ENCODE peak calls at places on chromosomes 11 and 22, in ten cellular contexts. One of them, this sample, is unnamed.
A peak's percentile ranks its signal among the peaks of the same experiment; 100 is the strongest.

GRCh38 chr11:60310407-60310998 is 16.6 kb upstream of the MS4A6E start:
- DNase-seq in cardiac fibroblast: no peak
- DNase-seq in Calu3: no peak
- DNase-seq in glutamatergic neuron: no peak
- DNase-seq in fibroblast of mammary gland: no peak
- DNase-seq in activated B cell treated with CpG ODN at 0.5 μM for 24 hours: no peak
- DNase-seq in endodermal cell: no peak
- DNase-seq in AG04450: no peak
- DNase-seq in ovary: no peak
- DNase-seq in pancreas: no peak
- DNase-seq in this sample: no peak

GRCh38 chr22:50136431-50137047 is 34.0 kb upstream of the PANX2 start:
- DNase-seq in cardiac fibroblast: no peak
- DNase-seq in Calu3: no peak
- DNase-seq in glutamatergic neuron: no peak
- DNase-seq in fibroblast of mammary gland: no peak
- DNase-seq in activated B cell treated with CpG ODN at 0.5 μM for 24 hours: no peak
- DNase-seq in endodermal cell: no peak
- DNase-seq in AG04450: no peak
- DNase-seq in ovary: no peak
- DNase-seq in pancreas: no peak
- DNase-seq in this sample: no peak

GRCh38 chr11:58905716-58906547 is 33.4 kb upstream of the GLYATL1 start:
- DNase-seq in cardiac fibroblast: peak; percentile 91
- DNase-seq in Calu3: peak; percentile 44
- DNase-seq in glutamatergic neuron: peak; percentile 75
- DNase-seq in fibroblast of mammary gland: peak; percentile 91
- DNase-seq in activated B cell treated with CpG ODN at 0.5 μM for 24 hours: no peak
- DNase-seq in endodermal cell: peak; percentile 95
- DNase-seq in AG04450: peak; percentile 71
- DNase-seq in ovary: no peak
- DNase-seq in pancreas: no peak
- DNase-seq in this sample: peak; percentile 68

GRCh38 chr11:19934828-19935259 is 222.2 kb downstream of the NAV2 start:
- DNase-seq in cardiac fibroblast: peak; percentile 87
- DNase-seq in Calu3: no peak
- DNase-seq in glutamatergic neuron: no peak
- DNase-seq in fibroblast of mammary gland: peak; percentile 94
- DNase-seq in activated B cell treated with CpG ODN at 0.5 μM for 24 hours: no peak
- DNase-seq in endodermal cell: no peak
- DNase-seq in AG04450: no peak
- DNase-seq in ovary: no peak
- DNase-seq in pancreas: no peak
- DNase-seq in this sample: no peak

GRCh38 chr11:1652026-1652425 is 22.5 kb downstream of the KRTAP5-5 start:
- DNase-seq in cardiac fibroblast: no peak
- DNase-seq in Calu3: no peak
- DNase-seq in glutamatergic neuron: no peak
- DNase-seq in fibroblast of mammary gland: no peak
- DNase-seq in activated B cell treated with CpG ODN at 0.5 μM for 24 hours: no peak
- DNase-seq in endodermal cell: no peak
- DNase-seq in AG04450: no peak
- DNase-seq in ovary: no peak
- DNase-seq in pancreas: peak; percentile 66
- DNase-seq in this sample: no peak

GRCh38 chr11:86182976-86183584 is 61.5 kb upstream of the EED start:
- DNase-seq in cardiac fibroblast: peak; percentile 44
- DNase-seq in Calu3: peak; percentile 69
- DNase-seq in glutamatergic neuron: no peak
- DNase-seq in fibroblast of mammary gland: no peak
- DNase-seq in activated B cell treated with CpG ODN at 0.5 μM for 24 hours: no peak
- DNase-seq in endodermal cell: no peak
- DNase-seq in AG04450: no peak
- DNase-seq in ovary: no peak
- DNase-seq in pancreas: no peak
- DNase-seq in this sample: no peak

GRCh38 chr11:1548221-1549070 is 23.6 kb downstream of the DUSP8 start:
- DNase-seq in cardiac fibroblast: peak; percentile 33
- DNase-seq in Calu3: peak; percentile 78
- DNase-seq in glutamatergic neuron: peak; percentile 73
- DNase-seq in fibroblast of mammary gland: peak; percentile 10
- DNase-seq in activated B cell treated with CpG ODN at 0.5 μM for 24 hours: no peak
- DNase-seq in endodermal cell: peak; percentile 82
- DNase-seq in AG04450: no peak
- DNase-seq in ovary: peak; percentile 62
- DNase-seq in pancreas: peak; percentile 93
- DNase-seq in this sample: no peak

GRCh38 chr11:12767577-12767976 is 93.4 kb downstream of the TEAD1 start:
- DNase-seq in cardiac fibroblast: no peak
- DNase-seq in Calu3: no peak
- DNase-seq in glutamatergic neuron: no peak
- DNase-seq in fibroblast of mammary gland: no peak
- DNase-seq in activated B cell treated with CpG ODN at 0.5 μM for 24 hours: no peak
- DNase-seq in endodermal cell: no peak
- DNase-seq in AG04450: no peak
- DNase-seq in ovary: no peak
- DNase-seq in pancreas: no peak
- DNase-seq in this sample: no peak

GRCh38 chr22:30297276-30298004 is 8.1 kb upstream of the CASTOR1 start:
- DNase-seq in cardiac fibroblast: no peak
- DNase-seq in Calu3: no peak
- DNase-seq in glutamatergic neuron: no peak
- DNase-seq in fibroblast of mammary gland: no peak
- DNase-seq in activated B cell treated with CpG ODN at 0.5 μM for 24 hours: no peak
- DNase-seq in endodermal cell: no peak
- DNase-seq in AG04450: no peak
- DNase-seq in ovary: no peak
- DNase-seq in pancreas: no peak
- DNase-seq in this sample: no peak

GRCh38 chr11:64894070-64894811 is 15.8 kb upstream of the EHD1 start:
- DNase-seq in cardiac fibroblast: peak; percentile 73
- DNase-seq in Calu3: peak; percentile 93
- DNase-seq in glutamatergic neuron: peak; percentile 97
- DNase-seq in fibroblast of mammary gland: peak; percentile 64
- DNase-seq in activated B cell treated with CpG ODN at 0.5 μM for 24 hours: peak; percentile 93
- DNase-seq in endodermal cell: peak; percentile 98
- DNase-seq in AG04450: no peak
- DNase-seq in ovary: peak; percentile 88
- DNase-seq in pancreas: peak; percentile 93
- DNase-seq in this sample: peak; percentile 85

GRCh38 chr11:130600616-130601015 is 152.2 kb downstream of the ADAMTS15 start:
- DNase-seq in cardiac fibroblast: no peak
- DNase-seq in Calu3: no peak
- DNase-seq in glutamatergic neuron: no peak
- DNase-seq in fibroblast of mammary gland: no peak
- DNase-seq in activated B cell treated with CpG ODN at 0.5 μM for 24 hours: no peak
- DNase-seq in endodermal cell: peak; percentile 68
- DNase-seq in AG04450: no peak
- DNase-seq in ovary: no peak
- DNase-seq in pancreas: no peak
- DNase-seq in this sample: no peak

GRCh38 chr11:134008593-134008992 is 51.8 kb upstream of the IGSF9B start:
- DNase-seq in cardiac fibroblast: no peak
- DNase-seq in Calu3: peak; percentile 10
- DNase-seq in glutamatergic neuron: no peak
- DNase-seq in fibroblast of mammary gland: no peak
- DNase-seq in activated B cell treated with CpG ODN at 0.5 μM for 24 hours: no peak
- DNase-seq in endodermal cell: peak; percentile 80
- DNase-seq in AG04450: no peak
- DNase-seq in ovary: no peak
- DNase-seq in pancreas: no peak
- DNase-seq in this sample: no peak

GRCh38 chr11:17991799-17992433 is 20.9 kb downstream of the SERGEF start:
- DNase-seq in cardiac fibroblast: peak; percentile 70
- DNase-seq in Calu3: peak; percentile 51
- DNase-seq in glutamatergic neuron: peak; percentile 48
- DNase-seq in fibroblast of mammary gland: peak; percentile 66
- DNase-seq in activated B cell treated with CpG ODN at 0.5 μM for 24 hours: no peak
- DNase-seq in endodermal cell: peak; percentile 67
- DNase-seq in AG04450: peak; percentile 36
- DNase-seq in ovary: no peak
- DNase-seq in pancreas: no peak
- DNase-seq in this sample: peak; percentile 53

GRCh38 chr11:269146-269890 is 8.9 kb upstream of the NLRP6 start:
- DNase-seq in cardiac fibroblast: peak; percentile 24
- DNase-seq in Calu3: no peak
- DNase-seq in glutamatergic neuron: no peak
- DNase-seq in fibroblast of mammary gland: peak; percentile 10
- DNase-seq in activated B cell treated with CpG ODN at 0.5 μM for 24 hours: peak; percentile 54
- DNase-seq in endodermal cell: no peak
- DNase-seq in AG04450: no peak
- DNase-seq in ovary: no peak
- DNase-seq in pancreas: no peak
- DNase-seq in this sample: no peak

GRCh38 chr11:118311518-118311917 is 7.0 kb downstream of the CD3E start:
- DNase-seq in cardiac fibroblast: no peak
- DNase-seq in Calu3: no peak
- DNase-seq in glutamatergic neuron: no peak
- DNase-seq in fibroblast of mammary gland: no peak
- DNase-seq in activated B cell treated with CpG ODN at 0.5 μM for 24 hours: no peak
- DNase-seq in endodermal cell: no peak
- DNase-seq in AG04450: no peak
- DNase-seq in ovary: no peak
- DNase-seq in pancreas: no peak
- DNase-seq in this sample: no peak

GRCh38 chr11:116215471-116216113 is 557.2 kb downstream of the BUD13 start:
- DNase-seq in cardiac fibroblast: no peak
- DNase-seq in Calu3: no peak
- DNase-seq in glutamatergic neuron: no peak
- DNase-seq in fibroblast of mammary gland: no peak
- DNase-seq in activated B cell treated with CpG ODN at 0.5 μM for 24 hours: no peak
- DNase-seq in endodermal cell: peak; percentile 87
- DNase-seq in AG04450: no peak
- DNase-seq in ovary: no peak
- DNase-seq in pancreas: no peak
- DNase-seq in this sample: peak; percentile 36

GRCh38 chr11:71184421-71185210 is 67.8 kb downstream of the SHANK2 start:
- DNase-seq in cardiac fibroblast: no peak
- DNase-seq in Calu3: no peak
- DNase-seq in glutamatergic neuron: no peak
- DNase-seq in fibroblast of mammary gland: no peak
- DNase-seq in activated B cell treated with CpG ODN at 0.5 μM for 24 hours: no peak
- DNase-seq in endodermal cell: no peak
- DNase-seq in AG04450: no peak
- DNase-seq in ovary: no peak
- DNase-seq in pancreas: no peak
- DNase-seq in this sample: no peak

DNA sequence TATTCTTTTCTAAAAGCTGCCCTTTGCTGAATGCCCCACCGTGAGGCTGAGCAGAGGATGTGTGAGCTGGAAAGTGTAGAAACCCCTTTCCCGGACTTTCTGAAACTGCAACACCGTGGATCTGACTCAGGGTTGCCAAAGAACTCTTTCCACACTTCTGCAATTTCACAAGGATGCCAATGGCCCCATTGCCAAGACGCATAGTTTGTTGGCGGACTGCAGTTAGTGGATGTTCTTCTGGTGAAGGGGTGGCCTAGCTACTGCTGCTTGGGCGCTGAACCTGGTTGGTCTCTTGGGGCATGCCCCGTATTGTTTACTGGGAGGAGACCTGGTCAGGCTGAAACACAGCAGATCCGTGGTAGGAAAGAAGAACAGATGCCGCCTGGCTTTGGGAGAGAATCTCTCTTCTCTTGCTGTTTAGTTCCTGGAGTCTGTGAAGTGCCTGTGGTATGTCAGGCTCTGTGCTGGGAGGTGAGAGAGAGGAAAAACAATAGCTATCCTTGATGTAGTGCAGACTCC is 26.7 kb downstream of the CD82 start:
- DNase-seq in cardiac fibroblast: peak; percentile 79
- DNase-seq in Calu3: no peak
- DNase-seq in glutamatergic neuron: no peak
- DNase-seq in fibroblast of mammary gland: peak; percentile 77
- DNase-seq in activated B cell treated with CpG ODN at 0.5 μM for 24 hours: no peak
- DNase-seq in endodermal cell: no peak
- DNase-seq in AG04450: no peak
- DNase-seq in ovary: no peak
- DNase-seq in pancreas: no peak
- DNase-seq in this sample: no peak
- TF ChIP-seq CTCF in cardiac fibroblast: no peak
- TF ChIP-seq CTCF in Calu3: no peak
- TF ChIP-seq CTCF in glutamatergic neuron: no peak
- TF ChIP-seq CTCF in fibroblast of mammary gland: no peak
- TF ChIP-seq CTCF in activated B cell treated with CpG ODN at 0.5 μM for 24 hours: no peak
- TF ChIP-seq CTCF in endodermal cell: no peak
- TF ChIP-seq CTCF in AG04450: no peak
- TF ChIP-seq CTCF in ovary: no peak
- TF ChIP-seq CTCF in pancreas: no peak
- TF ChIP-seq CTCF in this sample: no peak

GRCh38 chr22:46712288-46712687 is 25.8 kb downstream of the CERK start:
- DNase-seq in cardiac fibroblast: no peak
- DNase-seq in Calu3: no peak
- DNase-seq in glutamatergic neuron: no peak
- DNase-seq in fibroblast of mammary gland: no peak
- DNase-seq in activated B cell treated with CpG ODN at 0.5 μM for 24 hours: no peak
- DNase-seq in endodermal cell: no peak
- DNase-seq in AG04450: no peak
- DNase-seq in ovary: no peak
- DNase-seq in pancreas: no peak
- DNase-seq in this sample: no peak
- TF ChIP-seq CTCF in cardiac fibroblast: no peak
- TF ChIP-seq CTCF in Calu3: no peak
- TF ChIP-seq CTCF in glutamatergic neuron: no peak
- TF ChIP-seq CTCF in fibroblast of mammary gland: no peak
- TF ChIP-seq CTCF in activated B cell treated with CpG ODN at 0.5 μM for 24 hours: no peak
- TF ChIP-seq CTCF in endodermal cell: no peak
- TF ChIP-seq CTCF in AG04450: no peak
- TF ChIP-seq CTCF in ovary: no peak
- TF ChIP-seq CTCF in pancreas: no peak
- TF ChIP-seq CTCF in this sample: no peak

GRCh38 chr11:128484172-128484571 is 103.2 kb downstream of the ETS1 start:
- DNase-seq in cardiac fibroblast: no peak
- DNase-seq in Calu3: no peak
- DNase-seq in glutamatergic neuron: no peak
- DNase-seq in fibroblast of mammary gland: no peak
- DNase-seq in activated B cell treated with CpG ODN at 0.5 μM for 24 hours: no peak
- DNase-seq in endodermal cell: peak; percentile 71
- DNase-seq in AG04450: no peak
- DNase-seq in ovary: no peak
- DNase-seq in pancreas: no peak
- DNase-seq in this sample: no peak
- TF ChIP-seq CTCF in cardiac fibroblast: no peak
- TF ChIP-seq CTCF in Calu3: no peak
- TF ChIP-seq CTCF in glutamatergic neuron: no peak
- TF ChIP-seq CTCF in fibroblast of mammary gland: peak; percentile 9
- TF ChIP-seq CTCF in activated B cell treated with CpG ODN at 0.5 μM for 24 hours: no peak
- TF ChIP-seq CTCF in endodermal cell: peak; percentile 76
- TF ChIP-seq CTCF in AG04450: peak; percentile 4
- TF ChIP-seq CTCF in ovary: no peak
- TF ChIP-seq CTCF in pancreas: no peak
- TF ChIP-seq CTCF in this sample: no peak

DNA sequence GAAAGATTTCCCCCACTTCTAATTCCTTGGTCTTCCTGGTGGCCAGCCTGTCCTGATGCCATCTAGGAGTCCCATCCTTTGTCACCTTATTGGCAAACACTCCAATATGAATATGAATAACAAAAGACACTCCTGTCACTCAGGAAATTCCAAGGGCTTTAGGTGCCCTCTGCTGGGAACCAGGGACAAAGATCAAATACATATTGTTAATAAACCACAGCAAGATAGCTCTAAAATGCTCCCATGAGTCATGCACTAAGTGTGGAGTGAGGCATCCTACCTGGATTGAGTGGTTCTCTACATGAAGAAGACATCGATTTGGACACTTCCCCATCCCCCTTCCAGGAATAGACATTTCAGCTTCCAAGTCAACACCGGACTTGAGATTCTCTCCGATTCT is 823.6 kb downstream of the TBC1D22A start:
- DNase-seq in cardiac fibroblast: no peak
- DNase-seq in Calu3: no peak
- DNase-seq in glutamatergic neuron: no peak
- DNase-seq in fibroblast of mammary gland: no peak
- DNase-seq in activated B cell treated with CpG ODN at 0.5 μM for 24 hours: no peak
- DNase-seq in endodermal cell: no peak
- DNase-seq in AG04450: no peak
- DNase-seq in ovary: no peak
- DNase-seq in pancreas: no peak
- DNase-seq in this sample: no peak
- TF ChIP-seq CTCF in cardiac fibroblast: no peak
- TF ChIP-seq CTCF in Calu3: no peak
- TF ChIP-seq CTCF in glutamatergic neuron: no peak
- TF ChIP-seq CTCF in fibroblast of mammary gland: no peak
- TF ChIP-seq CTCF in activated B cell treated with CpG ODN at 0.5 μM for 24 hours: no peak
- TF ChIP-seq CTCF in endodermal cell: no peak
- TF ChIP-seq CTCF in AG04450: no peak
- TF ChIP-seq CTCF in ovary: no peak
- TF ChIP-seq CTCF in pancreas: no peak
- TF ChIP-seq CTCF in this sample: no peak